ENCODE peak calls at places on chromosomes 11 and 22, in nine cellular contexts. R is mucosa of descending colon, W is GM13976, X is HFFc6, E is lower leg skin, J is fibroblast of lung, M is body of pancreas, B is psoas muscle, Q is B cell. I is an unnamed sample.
A peak's percentile ranks its signal among the peaks of the same experiment; 100 is the strongest.

GRCh38 chr11:69080361-69080973 is 31.7 kb downstream of the TPCN2 start:
- DNase-seq in J (peak; percentile 61), W (no peak), X (peak; percentile 65), M (no peak), Q (no peak), E (no peak), B (no peak), R (no peak), I (no peak)

GRCh38 chr11:66595245-66595904 is 2.4 kb downstream of the CCS start:
- DNase-seq in M (peak; percentile 37), Q (no peak), J (peak; percentile 57), E (no peak), B (no peak), X (no peak), W (no peak), R (no peak), I (no peak)

GRCh38 chr11:46701078-46701654 is 335 bp downstream of the ZNF408 start:
- DNase-seq in Q (peak; percentile 23), W (no peak), R (peak; percentile 59), X (no peak), M (no peak), E (no peak), J (no peak), B (no peak), I (no peak)

GRCh38 chr22:50606561-50607365 is 6.2 kb downstream of the MAPK8IP2 start:
- DNase-seq in W (peak; percentile 25), Q (no peak), X (no peak), M (no peak), J (no peak), E (no peak), B (no peak), R (no peak), I (peak; percentile 23)

GRCh38 chr11:26946209-26946828 is 47.6 kb upstream of the FIBIN start:
- DNase-seq in R (no peak), Q (no peak), B (no peak), E (no peak), M (no peak), J (peak; percentile 77), W (no peak), X (peak; percentile 65), I (no peak)

GRCh38 chr11:68076371-68077042 is 37.7 kb downstream of the TCIRG1 start:
- DNase-seq in E (no peak), B (no peak), M (no peak), X (no peak), R (no peak), W (no peak), Q (peak; percentile 15), J (no peak), I (no peak)

GRCh38 chr11:79374707-79375106 is 66.1 kb downstream of the TENM4 start:
- DNase-seq in R (no peak), E (no peak), M (no peak), Q (no peak), X (no peak), B (no peak), W (no peak), J (no peak), I (no peak)

GRCh38 chr11:77660947-77661346 is 23.4 kb upstream of the CLNS1A start:
- DNase-seq in R (no peak), Q (peak; percentile 18), M (no peak), E (no peak), W (no peak), J (no peak), B (no peak), X (no peak), I (no peak)

DNA sequence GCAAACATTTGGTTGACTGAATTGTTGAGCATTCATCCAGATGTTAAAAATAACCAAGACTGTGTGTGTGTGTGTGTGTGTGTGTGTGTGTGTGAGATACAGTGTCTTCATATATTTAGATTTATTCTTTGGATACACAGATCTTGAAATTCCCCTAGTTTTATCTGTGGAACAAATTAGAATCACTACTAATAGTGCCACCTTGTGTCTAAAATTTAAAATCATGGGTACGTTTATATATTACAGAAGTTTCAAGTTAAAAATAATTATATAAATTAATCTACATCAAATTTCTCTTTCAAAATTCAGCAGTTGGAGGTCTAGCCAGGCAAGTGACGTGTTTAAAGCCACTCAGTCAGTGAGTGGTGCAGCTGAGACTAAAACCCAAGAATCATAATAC is 1566.2 kb upstream of the TENM4 start:
- DNase-seq in Q (no peak), X (no peak), J (peak; percentile 24), M (no peak), E (no peak), W (no peak), R (no peak), B (no peak), I (no peak)
- TF ChIP-seq CTCF in Q (no peak), X (peak; percentile 28), J (no peak), M (no peak), E (no peak), W (no peak), R (no peak), B (no peak), I (peak; percentile 18)

DNA sequence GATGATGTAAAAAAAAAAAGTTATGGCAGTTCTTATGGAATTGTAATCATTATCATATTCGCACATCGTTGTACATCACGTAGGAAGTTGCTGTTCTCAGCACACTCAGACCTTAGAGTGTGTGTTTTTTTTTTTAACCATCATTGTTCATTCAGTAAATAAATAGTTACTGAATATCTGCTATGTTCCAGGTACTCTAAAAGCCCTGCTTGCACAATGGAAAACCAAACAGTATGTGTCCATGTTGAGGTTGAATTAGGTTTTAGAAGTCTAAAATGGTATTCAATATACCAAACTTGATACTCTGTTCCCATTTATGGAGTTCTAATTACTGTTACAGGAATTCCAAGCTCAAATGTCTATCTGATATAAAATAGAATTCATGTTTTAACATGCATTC is 41.2 kb downstream of the PDHX start:
- DNase-seq in B (no peak), Q (no peak), J (no peak), X (no peak), R (no peak), E (no peak), W (no peak), M (no peak), I (no peak)
- TF ChIP-seq CTCF in B (no peak), Q (no peak), J (no peak), X (no peak), R (no peak), E (no peak), W (no peak), M (no peak), I (no peak)

GRCh38 chr22:38257650-38258246 is 15.1 kb downstream of the TMEM184B start:
- DNase-seq in W (no peak), X (no peak), E (no peak), J (no peak), M (peak; percentile 59), R (peak; percentile 66), Q (no peak), B (no peak), I (no peak)
- TF ChIP-seq CTCF in W (no peak), X (no peak), E (no peak), J (no peak), M (peak; percentile 38), R (no peak), Q (no peak), B (no peak), I (no peak)

GRCh38 chr11:13227676-13228255 is 49.8 kb upstream of the BMAL1 start:
- DNase-seq in Q (no peak), X (no peak), W (no peak), B (no peak), E (no peak), J (no peak), R (no peak), M (no peak), I (no peak)

GRCh38 chr11:13222285-13222684 is 55.3 kb upstream of the BMAL1 start:
- DNase-seq in B (no peak), X (no peak), R (no peak), J (peak; percentile 52), M (no peak), Q (no peak), W (no peak), E (no peak), I (no peak)

GRCh38 chr11:13223112-13223511 is 54.5 kb upstream of the BMAL1 start:
- DNase-seq in J (no peak), R (no peak), M (no peak), Q (no peak), W (no peak), E (no peak), X (no peak), B (no peak), I (no peak)

GRCh38 chr11:13224324-13224723 is 53.3 kb upstream of the BMAL1 start:
- DNase-seq in X (no peak), B (no peak), J (no peak), W (no peak), E (no peak), Q (no peak), R (no peak), M (no peak), I (no peak)

GRCh38 chr11:13225058-13226001 is 52.3 kb upstream of the BMAL1 start:
- DNase-seq in J (no peak), M (no peak), X (no peak), R (no peak), W (no peak), B (no peak), Q (no peak), E (no peak), I (no peak)
- TF ChIP-seq CTCF in J (no peak), M (no peak), X (no peak), R (no peak), W (no peak), B (no peak), Q (no peak), E (no peak), I (no peak)